ENCODE peak calls at places on chromosomes 3 and 15, in four cellular contexts. One of them, this sample, is unnamed.

GRCh38 chr3:17065315-17065714 is 180.6 kb downstream of the PLCL2 start:
- DNase-seq in activated CD4-positive, alpha-beta T cell treated with anti-CD3 and anti-CD28 coated beads, Interleukin-2, amount 50 U/mL, for 4 hours: no peak
- DNase-seq in right cardiac atrium: no peak
- DNase-seq in hypothalamus: no peak
- DNase-seq in this sample: no peak

GRCh38 chr3:170534232-170534631 is 51.6 kb downstream of the SLC7A14 start:
- DNase-seq in activated CD4-positive, alpha-beta T cell treated with anti-CD3 and anti-CD28 coated beads, Interleukin-2, amount 50 U/mL, for 4 hours: no peak
- DNase-seq in right cardiac atrium: no peak
- DNase-seq in hypothalamus: no peak
- DNase-seq in this sample: no peak

GRCh38 chr3:194375921-194376570 is 6.5 kb upstream of the LRRC15 start:
- DNase-seq in activated CD4-positive, alpha-beta T cell treated with anti-CD3 and anti-CD28 coated beads, Interleukin-2, amount 50 U/mL, for 4 hours: no peak
- DNase-seq in right cardiac atrium: no peak
- DNase-seq in hypothalamus: no peak
- DNase-seq in this sample: no peak

GRCh38 chr3:5568451-5568850 is 380.9 kb downstream of the EDEM1 start:
- DNase-seq in activated CD4-positive, alpha-beta T cell treated with anti-CD3 and anti-CD28 coated beads, Interleukin-2, amount 50 U/mL, for 4 hours: no peak
- DNase-seq in right cardiac atrium: no peak
- DNase-seq in hypothalamus: no peak
- DNase-seq in this sample: no peak

GRCh38 chr15:90836296-90836871 is 32.0 kb upstream of the FURIN start:
- DNase-seq in activated CD4-positive, alpha-beta T cell treated with anti-CD3 and anti-CD28 coated beads, Interleukin-2, amount 50 U/mL, for 4 hours: no peak
- DNase-seq in right cardiac atrium: no peak
- DNase-seq in hypothalamus: no peak
- DNase-seq in this sample: peak

GRCh38 chr15:98160236-98160635 is 199.7 kb downstream of the ARRDC4 start:
- DNase-seq in activated CD4-positive, alpha-beta T cell treated with anti-CD3 and anti-CD28 coated beads, Interleukin-2, amount 50 U/mL, for 4 hours: no peak
- DNase-seq in right cardiac atrium: no peak
- DNase-seq in hypothalamus: no peak
- DNase-seq in this sample: no peak

GRCh38 chr3:159604151-159604581 is 384.5 kb upstream of the IL12A start:
- DNase-seq in activated CD4-positive, alpha-beta T cell treated with anti-CD3 and anti-CD28 coated beads, Interleukin-2, amount 50 U/mL, for 4 hours: no peak
- DNase-seq in right cardiac atrium: peak
- DNase-seq in hypothalamus: no peak
- DNase-seq in this sample: no peak

GRCh38 chr3:139309046-139309660 is 34.7 kb upstream of the MRPS22 start:
- DNase-seq in activated CD4-positive, alpha-beta T cell treated with anti-CD3 and anti-CD28 coated beads, Interleukin-2, amount 50 U/mL, for 4 hours: no peak
- DNase-seq in right cardiac atrium: no peak
- DNase-seq in hypothalamus: no peak
- DNase-seq in this sample: no peak

GRCh38 chr15:76576526-76577279 is 240.1 kb downstream of the ISL2 start:
- DNase-seq in activated CD4-positive, alpha-beta T cell treated with anti-CD3 and anti-CD28 coated beads, Interleukin-2, amount 50 U/mL, for 4 hours: no peak
- DNase-seq in right cardiac atrium: peak
- DNase-seq in hypothalamus: no peak
- DNase-seq in this sample: peak